ENCODE peak calls at places on chromosomes 4 and X, in ten cellular contexts. I, W, S, Y, U, M, K, B, A and F are unnamed samples.
A peak's percentile ranks its signal among the peaks of the same experiment; 100 is the strongest.

GRCh38 chr4:123102897-123103489 is 180.6 kb upstream of the NUDT6 start:
- DNase-seq in A (no peak), M (no peak), S (no peak), B (peak; percentile 18), Y (no peak), U (no peak), K (no peak), I (peak; percentile 69), W (peak; percentile 51), F (peak; percentile 73)

GRCh38 chrX:18558799-18559198 is 113.1 kb downstream of the RS1 start:
- DNase-seq in W (no peak), I (no peak), K (no peak), S (no peak), B (no peak), Y (no peak), U (no peak), A (no peak), M (no peak), F (no peak)

GRCh38 chr4:87911252-87911774 is 64.2 kb upstream of the SPP1 start:
- DNase-seq in M (no peak), U (no peak), A (no peak), K (no peak), S (no peak), Y (no peak), W (no peak), I (no peak), B (no peak), F (no peak)

GRCh38 chrX:153524234-153524633 is 6.8 kb downstream of the ATP2B3 start:
- DNase-seq in S (no peak), W (no peak), U (no peak), K (no peak), M (no peak), A (no peak), B (no peak), I (no peak), Y (no peak), F (no peak)

GRCh38 chr4:125741825-125742452 is 427.2 kb downstream of the FAT4 start:
- DNase-seq in A (no peak), W (peak; percentile 45), M (no peak), B (no peak), U (no peak), I (peak; percentile 43), K (no peak), S (no peak), Y (no peak), F (peak; percentile 61)

GRCh38 chr4:51880016-51880915 is 37.3 kb downstream of the DCUN1D4 start:
- DNase-seq in Y (no peak), A (no peak), I (peak; percentile 45), M (no peak), K (no peak), U (no peak), W (no peak), S (no peak), B (no peak), F (no peak)

GRCh38 chr4:8917868-8918783 is 46.5 kb upstream of the HMX1 start:
- DNase-seq in B (peak; percentile 37), I (peak; percentile 19), K (peak; percentile 54), A (no peak), U (peak; percentile 10), Y (peak; percentile 80), S (peak; percentile 82), W (peak; percentile 34), M (peak; percentile 41), F (peak; percentile 16)

GRCh38 chr4:93384897-93385296 is 443.7 kb upstream of the ATOH1 start:
- DNase-seq in U (no peak), W (peak; percentile 17), I (peak; percentile 81), A (no peak), M (no peak), S (no peak), K (no peak), B (peak; percentile 33), Y (no peak), F (peak; percentile 49)

GRCh38 chrX:152817082-152817744 is 13.3 kb downstream of the CETN2 start:
- DNase-seq in B (peak; percentile 47), K (no peak), S (peak; percentile 57), M (no peak), U (no peak), Y (no peak), I (peak; percentile 54), A (no peak), W (peak; percentile 47), F (peak; percentile 39)